ENCODE peak calls at places on chromosomes 3 and 15, in seven cellular contexts. C is activated effector memory CD4-positive, alpha-beta T cell treated with anti-CD3 and anti-CD28 coated beads, Interleukin-2, amount 50 U/mL, for 16 hours; F is stimulated activated CD4-positive, alpha-beta T cell treated with anti-CD3 and anti-CD28 coated beads, TNF-alpha, amount 100 ng/mL, for 1 hour; S is endodermal cell; M is effector memory CD8-positive, alpha-beta T cell; W is effector memory CD4-positive, alpha-beta T cell; K is substantia nigra. R is an unnamed sample.

GRCh38 chr3:155442066-155442465 is 148.6 kb upstream of the STRIT1 start:
- DNase-seq in F (no peak), K (no peak), W (no peak), S (no peak), M (no peak), C (no peak), R (no peak)

GRCh38 chr3:123028233-123028828 is 768 bp upstream of the SEMA5B start:
- DNase-seq in S (peak), M (peak), W (no peak), K (no peak), C (peak), F (no peak), R (peak)

GRCh38 chr15:63984331-63984730 is 62.0 kb downstream of the DAPK2 start:
- DNase-seq in K (no peak), W (no peak), M (no peak), C (no peak), S (no peak), F (no peak), R (no peak)

GRCh38 chr3:74009961-74010859 is 385.5 kb upstream of the PDZRN3 start:
- DNase-seq in S (peak), M (no peak), K (no peak), C (no peak), W (no peak), F (no peak), R (no peak)

GRCh38 chr15:101126618-101127502 is 125.0 kb downstream of the CHSY1 start:
- DNase-seq in W (no peak), K (no peak), F (no peak), C (no peak), M (no peak), S (peak), R (no peak)

GRCh38 chr15:59960318-59960717 is 43.8 kb upstream of the FOXB1 start:
- DNase-seq in W (no peak), M (no peak), C (no peak), F (no peak), S (no peak), K (no peak), R (no peak)

GRCh38 chr3:103127737-103128136 is 692.9 kb downstream of the ZPLD1 start:
- DNase-seq in S (no peak), K (no peak), W (no peak), F (no peak), M (no peak), C (no peak), R (no peak)

GRCh38 chr3:50245831-50246516 is 10.0 kb downstream of the GNAI2 start:
- DNase-seq in F (peak), M (peak), C (peak), K (no peak), W (peak), S (peak), R (peak)

GRCh38 chr3:111998661-111999641 is at the start of gene TAGLN3:
- DNase-seq in F (no peak), M (no peak), S (peak), W (no peak), C (no peak), K (no peak), R (no peak)

GRCh38 chr3:168671091-168671490 is 575.4 kb upstream of the GOLIM4 start:
- DNase-seq in S (no peak), C (no peak), W (no peak), K (no peak), F (no peak), M (no peak), R (no peak)

GRCh38 chr3:123289336-123290106 is 87.8 kb downstream of the SEC22A start:
- DNase-seq in F (no peak), S (peak), M (no peak), C (peak), W (no peak), K (no peak), R (no peak)

GRCh38 chr15:31016446-31016915 is 25.1 kb upstream of the MTMR10 start:
- DNase-seq in W (no peak), M (no peak), C (no peak), S (no peak), F (no peak), K (no peak), R (no peak)

GRCh38 chr15:70892912-70893560 is 410 bp downstream of the LRRC49 start:
- DNase-seq in S (no peak), W (no peak), F (no peak), M (no peak), C (no peak), K (no peak), R (no peak)

GRCh38 chr3:73452731-73453130 is 172.0 kb downstream of the PDZRN3 start:
- DNase-seq in F (no peak), W (no peak), K (no peak), S (no peak), C (no peak), M (no peak), R (no peak)

GRCh38 chr15:39667382-39668127 is 86.7 kb downstream of the THBS1 start:
- DNase-seq in S (peak), W (no peak), K (no peak), M (no peak), F (no peak), C (no peak), R (no peak)

GRCh38 chr3:112610121-112610520 is 30.8 kb downstream of the CCDC80 start:
- DNase-seq in F (no peak), C (no peak), M (no peak), W (no peak), K (no peak), S (no peak), R (no peak)

GRCh38 chr3:173913397-173913796 is 515.9 kb downstream of the NLGN1 start:
- DNase-seq in C (no peak), S (no peak), M (no peak), K (no peak), F (no peak), W (no peak), R (no peak)

GRCh38 chr3:177062052-177062732 is 135.1 kb downstream of the TBL1XR1 start:
- DNase-seq in F (no peak), S (no peak), W (no peak), M (no peak), C (no peak), K (no peak), R (no peak)

GRCh38 chr15:33374181-33375006 is 63.6 kb downstream of the RYR3 start:
- DNase-seq in F (no peak), S (no peak), W (no peak), M (no peak), C (no peak), K (no peak), R (no peak)

GRCh38 chr3:16243706-16244490 is 20.8 kb downstream of the DPH3 start:
- DNase-seq in S (no peak), M (no peak), W (no peak), K (no peak), C (no peak), F (no peak), R (no peak)

GRCh38 chr15:65653341-65653740 is 31.6 kb downstream of the SLC24A1 start:
- DNase-seq in F (no peak), W (no peak), K (no peak), S (no peak), C (no peak), M (no peak), R (no peak)

GRCh38 chr3:132261501-132261900 is 55.7 kb upstream of the ACP3 start:
- DNase-seq in W (no peak), K (no peak), S (no peak), F (no peak), C (no peak), M (no peak), R (no peak)

GRCh38 chr3:50467932-50468331 is 35.5 kb downstream of the CACNA2D2 start:
- DNase-seq in W (no peak), M (no peak), K (no peak), S (no peak), F (no peak), C (no peak), R (no peak)

GRCh38 chr3:144033235-144033579 is 61.6 kb downstream of the DIPK2A start:
- DNase-seq in C (no peak), K (no peak), W (no peak), M (no peak), S (no peak), F (no peak), R (no peak)

GRCh38 chr3:72318504-72319201 is 529.6 kb downstream of the SHQ1 start:
- DNase-seq in K (no peak), M (no peak), W (no peak), F (no peak), S (no peak), C (no peak), R (no peak)

GRCh38 chr3:174955513-174956001 is 96.4 kb downstream of the NAALADL2 start:
- DNase-seq in K (no peak), C (no peak), W (no peak), S (no peak), F (no peak), M (no peak), R (no peak)

GRCh38 chr3:8416965-8417364 is 84.7 kb upstream of the LMCD1 start:
- DNase-seq in W (no peak), K (no peak), S (peak), F (no peak), C (no peak), M (no peak), R (no peak)

GRCh38 chr15:32651229-32651837 is 9.8 kb downstream of the SCG5 start:
- DNase-seq in F (peak), C (peak), M (peak), S (peak), W (no peak), K (no peak), R (peak)

GRCh38 chr15:90787881-90788280 is 70.7 kb downstream of the BLM start:
- DNase-seq in W (no peak), S (no peak), M (no peak), F (no peak), C (no peak), K (no peak), R (no peak)

GRCh38 chr3:46725663-46726314 is 8.1 kb upstream of the PRSS50 start:
- DNase-seq in F (no peak), W (no peak), C (no peak), K (no peak), M (no peak), S (peak), R (no peak)

GRCh38 chr15:100670505-100671021 is 68.2 kb downstream of the ASB7 start:
- DNase-seq in F (no peak), S (no peak), K (no peak), W (no peak), C (no peak), M (no peak), R (no peak)

GRCh38 chr3:55453871-55454496 is 33.1 kb downstream of the WNT5A start:
- DNase-seq in C (no peak), S (no peak), F (no peak), M (no peak), W (no peak), K (no peak), R (no peak)

GRCh38 chr3:69720824-69721223 is 18.4 kb upstream of the MITF start:
- DNase-seq in M (no peak), W (no peak), F (no peak), K (no peak), C (no peak), S (no peak), R (no peak)

R was measured in HuH-7.5.